ENCODE peak calls at places on chromosomes 3 and 15, in nine cellular contexts. M, B, E, J, Y, H, W, F and O are unnamed samples.

GRCh38 chr3:174440741-174441587 is 418.2 kb upstream of the NAALADL2 start:
- DNase-seq in M (peak), B (peak), E (peak), J (peak), Y (peak), H (no peak), W (peak), F (peak), O (peak)

GRCh38 chr3:50154840-50155490 is at the start of gene SEMA3F:
- DNase-seq in M (peak), B (peak), E (peak), J (peak), Y (peak), H (peak), W (peak), F (peak), O (peak)

GRCh38 chr3:15495461-15496340 is 25.8 kb downstream of the COLQ start:
- DNase-seq in M (no peak), B (no peak), E (no peak), J (no peak), Y (no peak), H (no peak), W (no peak), F (no peak), O (no peak)

GRCh38 chr3:197019021-197019420 is 10.6 kb downstream of the MELTF start:
- DNase-seq in M (no peak), B (no peak), E (no peak), J (no peak), Y (no peak), H (no peak), W (no peak), F (no peak), O (no peak)

GRCh38 chr15:36498922-36499321 is 80.5 kb upstream of the CDIN1 start:
- DNase-seq in M (no peak), B (no peak), E (no peak), J (no peak), Y (no peak), H (no peak), W (no peak), F (no peak), O (no peak)

GRCh38 chr3:50550079-50550736 is 17.3 kb downstream of the C3orf18 start:
- DNase-seq in M (peak), B (peak), E (peak), J (peak), Y (peak), H (no peak), W (peak), F (peak), O (no peak)

GRCh38 chr3:30286811-30287210 is 319.6 kb upstream of the TGFBR2 start:
- DNase-seq in M (no peak), B (no peak), E (peak), J (no peak), Y (no peak), H (no peak), W (no peak), F (no peak), O (no peak)

GRCh38 chr3:106814231-106814630 is 563.0 kb upstream of the CCDC54 start:
- DNase-seq in M (no peak), B (peak), E (no peak), J (no peak), Y (no peak), H (no peak), W (no peak), F (no peak), O (no peak)

GRCh38 chr3:120418866-120419490 is 31.8 kb downstream of the FSTL1 start:
- DNase-seq in M (peak), B (no peak), E (no peak), J (no peak), Y (peak), H (no peak), W (no peak), F (peak), O (no peak)

GRCh38 chr3:30273304-30274072 is 332.9 kb upstream of the TGFBR2 start:
- DNase-seq in M (no peak), B (no peak), E (no peak), J (no peak), Y (no peak), H (no peak), W (no peak), F (no peak), O (no peak)

GRCh38 chr3:57078366-57079220 is 18.1 kb downstream of the SPATA12 start:
- DNase-seq in M (peak), B (peak), E (peak), J (peak), Y (peak), H (no peak), W (peak), F (peak), O (peak)